ENCODE peak calls at places on chromosome 4, in six cellular contexts. One of them, this sample, is unnamed.

GRCh38 chr4:80073362-80074008 is 456 bp upstream of the ANTXR2 start:
- DNase-seq in CD8-positive, alpha-beta T cell: no peak
- DNase-seq in AG09309: no peak
- DNase-seq in hepatocyte: no peak
- DNase-seq in choroid plexus epithelial cell: no peak
- DNase-seq in AG04450: no peak
- DNase-seq in this sample: no peak

GRCh38 chr4:5635826-5636196 is 72.5 kb downstream of the EVC2 start:
- DNase-seq in CD8-positive, alpha-beta T cell: no peak
- DNase-seq in AG09309: peak; percentile 34
- DNase-seq in hepatocyte: no peak
- DNase-seq in choroid plexus epithelial cell: peak; percentile 77
- DNase-seq in AG04450: peak; percentile 38
- DNase-seq in this sample: no peak

GRCh38 chr4:153773236-153773690 is 13.4 kb upstream of the RNF175 start:
- DNase-seq in CD8-positive, alpha-beta T cell: no peak
- DNase-seq in AG09309: no peak
- DNase-seq in hepatocyte: no peak
- DNase-seq in choroid plexus epithelial cell: peak; percentile 31
- DNase-seq in AG04450: no peak
- DNase-seq in this sample: no peak

GRCh38 chr4:85446462-85446861 is 28.5 kb upstream of the ARHGAP24 start:
- DNase-seq in CD8-positive, alpha-beta T cell: no peak
- DNase-seq in AG09309: no peak
- DNase-seq in hepatocyte: no peak
- DNase-seq in choroid plexus epithelial cell: no peak
- DNase-seq in AG04450: no peak
- DNase-seq in this sample: no peak

GRCh38 chr4:86688026-86688425 is 93.9 kb downstream of the PTPN13 start:
- DNase-seq in CD8-positive, alpha-beta T cell: no peak
- DNase-seq in AG09309: no peak
- DNase-seq in hepatocyte: no peak
- DNase-seq in choroid plexus epithelial cell: no peak
- DNase-seq in AG04450: no peak
- DNase-seq in this sample: no peak

GRCh38 chr4:760616-761015 is 55.0 kb downstream of the PCGF3 start:
- DNase-seq in CD8-positive, alpha-beta T cell: no peak
- DNase-seq in AG09309: no peak
- DNase-seq in hepatocyte: no peak
- DNase-seq in choroid plexus epithelial cell: no peak
- DNase-seq in AG04450: no peak
- DNase-seq in this sample: no peak

GRCh38 chr4:43242611-43243010 is 350.1 kb downstream of the GRXCR1 start:
- DNase-seq in CD8-positive, alpha-beta T cell: no peak
- DNase-seq in AG09309: no peak
- DNase-seq in hepatocyte: no peak
- DNase-seq in choroid plexus epithelial cell: peak; percentile 56
- DNase-seq in AG04450: no peak
- DNase-seq in this sample: no peak

GRCh38 chr4:169902658-169903345 is 123.4 kb downstream of the MFAP3L start:
- DNase-seq in CD8-positive, alpha-beta T cell: no peak
- DNase-seq in AG09309: no peak
- DNase-seq in hepatocyte: no peak
- DNase-seq in choroid plexus epithelial cell: no peak
- DNase-seq in AG04450: no peak
- DNase-seq in this sample: no peak

GRCh38 chr4:174550541-174550940 is 28.3 kb upstream of the HPGD start:
- DNase-seq in CD8-positive, alpha-beta T cell: no peak
- DNase-seq in AG09309: no peak
- DNase-seq in hepatocyte: no peak
- DNase-seq in choroid plexus epithelial cell: no peak
- DNase-seq in AG04450: no peak
- DNase-seq in this sample: no peak

GRCh38 chr4:6092131-6092530 is 73.9 kb upstream of the C4orf50 start:
- DNase-seq in CD8-positive, alpha-beta T cell: no peak
- DNase-seq in AG09309: no peak
- DNase-seq in hepatocyte: no peak
- DNase-seq in choroid plexus epithelial cell: no peak
- DNase-seq in AG04450: no peak
- DNase-seq in this sample: no peak

GRCh38 chr4:19786616-19787015 is 465.1 kb upstream of the SLIT2 start:
- DNase-seq in CD8-positive, alpha-beta T cell: no peak
- DNase-seq in AG09309: no peak
- DNase-seq in hepatocyte: no peak
- DNase-seq in choroid plexus epithelial cell: no peak
- DNase-seq in AG04450: no peak
- DNase-seq in this sample: no peak

GRCh38 chr4:182924497-182924896 is 7.3 kb upstream of the DCTD start:
- DNase-seq in CD8-positive, alpha-beta T cell: no peak
- DNase-seq in AG09309: no peak
- DNase-seq in hepatocyte: no peak
- DNase-seq in choroid plexus epithelial cell: peak; percentile 48
- DNase-seq in AG04450: no peak
- DNase-seq in this sample: no peak

GRCh38 chr4:73832651-73833237 is 3.7 kb upstream of the CXCL6 start:
- DNase-seq in CD8-positive, alpha-beta T cell: no peak
- DNase-seq in AG09309: no peak
- DNase-seq in hepatocyte: no peak
- DNase-seq in choroid plexus epithelial cell: peak; percentile 46
- DNase-seq in AG04450: no peak
- DNase-seq in this sample: no peak

GRCh38 chr4:154208424-154208823 is 283.2 kb downstream of the DCHS2 start:
- DNase-seq in CD8-positive, alpha-beta T cell: no peak
- DNase-seq in AG09309: no peak
- DNase-seq in hepatocyte: peak; percentile 7
- DNase-seq in choroid plexus epithelial cell: no peak
- DNase-seq in AG04450: no peak
- DNase-seq in this sample: no peak

GRCh38 chr4:37830640-37831039 is 4.2 kb downstream of the PGM2 start:
- DNase-seq in CD8-positive, alpha-beta T cell: no peak
- DNase-seq in AG09309: no peak
- DNase-seq in hepatocyte: no peak
- DNase-seq in choroid plexus epithelial cell: no peak
- DNase-seq in AG04450: no peak
- DNase-seq in this sample: no peak

GRCh38 chr4:8917321-8917811 is 45.7 kb upstream of the HMX1 start:
- DNase-seq in CD8-positive, alpha-beta T cell: no peak
- DNase-seq in AG09309: no peak
- DNase-seq in hepatocyte: peak; percentile 2
- DNase-seq in choroid plexus epithelial cell: no peak
- DNase-seq in AG04450: no peak
- DNase-seq in this sample: no peak

GRCh38 chr4:168744021-168744420 is 247.2 kb downstream of the PALLD start:
- DNase-seq in CD8-positive, alpha-beta T cell: no peak
- DNase-seq in AG09309: no peak
- DNase-seq in hepatocyte: peak; percentile 19
- DNase-seq in choroid plexus epithelial cell: peak; percentile 81
- DNase-seq in AG04450: no peak
- DNase-seq in this sample: no peak

GRCh38 chr4:125198916-125199315 is 115.8 kb upstream of the FAT4 start:
- DNase-seq in CD8-positive, alpha-beta T cell: no peak
- DNase-seq in AG09309: no peak
- DNase-seq in hepatocyte: no peak
- DNase-seq in choroid plexus epithelial cell: no peak
- DNase-seq in AG04450: no peak
- DNase-seq in this sample: no peak

GRCh38 chr4:39118034-39118658 is 56.1 kb downstream of the KLHL5 start:
- DNase-seq in CD8-positive, alpha-beta T cell: no peak
- DNase-seq in AG09309: no peak
- DNase-seq in hepatocyte: no peak
- DNase-seq in choroid plexus epithelial cell: no peak
- DNase-seq in AG04450: no peak
- DNase-seq in this sample: no peak

GRCh38 chr4:174865418-174865985 is 36.5 kb upstream of the GLRA3 start:
- DNase-seq in CD8-positive, alpha-beta T cell: no peak
- DNase-seq in AG09309: no peak
- DNase-seq in hepatocyte: no peak
- DNase-seq in choroid plexus epithelial cell: no peak
- DNase-seq in AG04450: no peak
- DNase-seq in this sample: no peak

GRCh38 chr4:113639311-113639710 is 122.2 kb downstream of the CAMK2D start:
- DNase-seq in CD8-positive, alpha-beta T cell: no peak
- DNase-seq in AG09309: no peak
- DNase-seq in hepatocyte: no peak
- DNase-seq in choroid plexus epithelial cell: no peak
- DNase-seq in AG04450: no peak
- DNase-seq in this sample: no peak

GRCh38 chr4:7185487-7186030 is 6.8 kb upstream of the SORCS2 start:
- DNase-seq in CD8-positive, alpha-beta T cell: no peak
- DNase-seq in AG09309: no peak
- DNase-seq in hepatocyte: no peak
- DNase-seq in choroid plexus epithelial cell: no peak
- DNase-seq in AG04450: no peak
- DNase-seq in this sample: no peak

GRCh38 chr4:137644201-137644600 is 111.9 kb upstream of the PCDH18 start:
- DNase-seq in CD8-positive, alpha-beta T cell: no peak
- DNase-seq in AG09309: peak; percentile 14
- DNase-seq in hepatocyte: no peak
- DNase-seq in choroid plexus epithelial cell: peak; percentile 33
- DNase-seq in AG04450: no peak
- DNase-seq in this sample: no peak

GRCh38 chr4:24477919-24478318 is 106.4 kb downstream of the DHX15 start:
- DNase-seq in CD8-positive, alpha-beta T cell: no peak
- DNase-seq in AG09309: no peak
- DNase-seq in hepatocyte: peak; percentile 67
- DNase-seq in choroid plexus epithelial cell: peak; percentile 92
- DNase-seq in AG04450: peak; percentile 76
- DNase-seq in this sample: peak; percentile 63

GRCh38 chr4:182255421-182256190 is 12.4 kb downstream of the TENM3 start:
- DNase-seq in CD8-positive, alpha-beta T cell: no peak
- DNase-seq in AG09309: no peak
- DNase-seq in hepatocyte: no peak
- DNase-seq in choroid plexus epithelial cell: no peak
- DNase-seq in AG04450: no peak
- DNase-seq in this sample: no peak

GRCh38 chr4:29405151-29405550 is 1315.0 kb upstream of the PCDH7 start:
- DNase-seq in CD8-positive, alpha-beta T cell: no peak
- DNase-seq in AG09309: no peak
- DNase-seq in hepatocyte: no peak
- DNase-seq in choroid plexus epithelial cell: no peak
- DNase-seq in AG04450: no peak
- DNase-seq in this sample: no peak

GRCh38 chr4:40887690-40888089 is 137.9 kb downstream of the NSUN7 start:
- DNase-seq in CD8-positive, alpha-beta T cell: no peak
- DNase-seq in AG09309: peak; percentile 88
- DNase-seq in hepatocyte: no peak
- DNase-seq in choroid plexus epithelial cell: peak; percentile 97
- DNase-seq in AG04450: peak; percentile 61
- DNase-seq in this sample: no peak

GRCh38 chr4:86356831-86357230 is 3.0 kb downstream of the MAPK10 start:
- DNase-seq in CD8-positive, alpha-beta T cell: no peak
- DNase-seq in AG09309: no peak
- DNase-seq in hepatocyte: no peak
- DNase-seq in choroid plexus epithelial cell: no peak
- DNase-seq in AG04450: no peak
- DNase-seq in this sample: no peak

GRCh38 chr4:124044330-124044729 is 647.7 kb downstream of the SPRY1 start:
- DNase-seq in CD8-positive, alpha-beta T cell: no peak
- DNase-seq in AG09309: no peak
- DNase-seq in hepatocyte: no peak
- DNase-seq in choroid plexus epithelial cell: no peak
- DNase-seq in AG04450: no peak
- DNase-seq in this sample: no peak

DNA sequence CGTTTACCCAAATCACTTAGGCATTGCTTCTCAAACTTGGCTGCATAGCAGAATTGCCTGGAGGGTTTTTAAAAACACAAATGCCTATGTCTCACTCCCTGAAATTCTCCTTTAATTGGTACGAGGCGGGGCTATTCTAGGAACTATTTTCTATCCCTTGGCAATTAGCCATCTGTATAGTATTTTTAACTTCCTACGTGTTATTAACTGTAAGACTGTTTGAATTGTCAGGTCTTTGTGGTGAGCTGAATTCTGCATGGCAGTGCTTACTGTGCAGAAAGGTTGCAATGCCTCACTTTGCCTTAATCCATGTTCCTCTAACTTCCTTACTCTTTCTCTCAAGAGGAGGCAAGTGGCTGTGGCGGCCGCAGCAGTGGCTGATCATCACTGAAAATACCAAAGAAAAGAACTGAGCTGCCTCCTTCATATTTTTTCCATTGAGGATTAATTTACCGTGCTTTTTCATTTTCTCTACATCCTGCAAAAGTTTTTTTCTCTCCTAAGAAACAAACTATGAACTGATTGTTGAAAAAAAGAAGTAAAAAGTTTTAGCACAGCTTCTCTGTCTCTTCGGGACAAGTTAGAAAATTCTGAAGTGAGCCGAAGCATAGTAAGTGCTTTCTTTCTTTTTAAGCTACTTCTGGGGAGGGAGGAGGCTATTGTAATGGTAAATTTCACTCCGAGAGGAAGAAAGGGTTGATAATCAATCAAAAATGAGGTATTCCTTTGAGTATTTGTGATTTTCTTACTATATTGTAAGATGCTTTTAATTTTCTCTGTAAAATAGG is at the start of gene SHROOM3:
- DNase-seq in CD8-positive, alpha-beta T cell: no peak
- DNase-seq in AG09309: no peak
- DNase-seq in hepatocyte: no peak
- DNase-seq in choroid plexus epithelial cell: peak; percentile 22
- DNase-seq in AG04450: no peak
- DNase-seq in this sample: no peak
- H3K4me3 ChIP-seq in CD8-positive, alpha-beta T cell: no peak within 1 kb of the TSS
- H3K4me3 ChIP-seq in AG09309: peak within 1 kb of the TSS; percentile 9
- H3K4me3 ChIP-seq in hepatocyte: peak within 1 kb of the TSS; percentile 38
- H3K4me3 ChIP-seq in choroid plexus epithelial cell: no peak within 1 kb of the TSS
- H3K4me3 ChIP-seq in AG04450: no peak within 1 kb of the TSS
- H3K4me3 ChIP-seq in this sample: no peak within 1 kb of the TSS

GRCh38 chr4:148704291-148704690 is 262.1 kb upstream of the NR3C2 start:
- DNase-seq in CD8-positive, alpha-beta T cell: no peak
- DNase-seq in AG09309: no peak
- DNase-seq in hepatocyte: no peak
- DNase-seq in choroid plexus epithelial cell: no peak
- DNase-seq in AG04450: no peak
- DNase-seq in this sample: no peak
- TF ChIP-seq CTCF in CD8-positive, alpha-beta T cell: no peak
- TF ChIP-seq CTCF in AG09309: no peak
- TF ChIP-seq CTCF in hepatocyte: no peak
- TF ChIP-seq CTCF in choroid plexus epithelial cell: no peak
- TF ChIP-seq CTCF in AG04450: no peak
- TF ChIP-seq CTCF in this sample: no peak

GRCh38 chr4:159016527-159017137 is 86.2 kb upstream of the RAPGEF2 start:
- DNase-seq in CD8-positive, alpha-beta T cell: no peak
- DNase-seq in AG09309: no peak
- DNase-seq in hepatocyte: peak; percentile 28
- DNase-seq in choroid plexus epithelial cell: peak; percentile 86
- DNase-seq in AG04450: no peak
- DNase-seq in this sample: no peak
- H3K4me3 ChIP-seq in CD8-positive, alpha-beta T cell: no peak overlapping the region
- H3K4me3 ChIP-seq in AG09309: no peak overlapping the region
- H3K4me3 ChIP-seq in hepatocyte: no peak overlapping the region
- H3K4me3 ChIP-seq in choroid plexus epithelial cell: peak overlapping the region; percentile 15
- H3K4me3 ChIP-seq in AG04450: no peak overlapping the region
- H3K4me3 ChIP-seq in this sample: no peak overlapping the region

DNA sequence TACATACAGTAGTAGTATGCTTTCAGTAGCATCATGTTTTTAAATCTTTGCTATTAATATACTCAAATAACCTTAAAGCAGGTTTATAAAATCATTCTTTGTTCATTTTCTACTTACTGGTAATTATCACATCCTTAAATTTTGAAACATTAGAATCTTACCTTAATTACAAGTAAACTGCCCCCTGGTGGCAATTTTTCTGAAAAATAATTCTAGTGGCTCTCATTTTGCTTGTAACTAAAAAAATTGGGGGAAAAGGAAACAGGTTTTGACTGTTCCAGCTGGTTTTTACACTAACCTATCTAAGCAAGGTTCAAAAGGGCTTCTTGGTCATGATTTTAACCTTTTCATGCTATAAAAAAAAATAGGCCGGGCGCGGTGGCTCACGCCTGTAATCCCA is 18.5 kb upstream of the DCAF4L1 start:
- DNase-seq in CD8-positive, alpha-beta T cell: no peak
- DNase-seq in AG09309: no peak
- DNase-seq in hepatocyte: peak; percentile 24
- DNase-seq in choroid plexus epithelial cell: peak; percentile 50
- DNase-seq in AG04450: no peak
- DNase-seq in this sample: no peak
- TF ChIP-seq CTCF in CD8-positive, alpha-beta T cell: peak; percentile 39
- TF ChIP-seq CTCF in AG09309: peak; percentile 16
- TF ChIP-seq CTCF in hepatocyte: peak; percentile 42
- TF ChIP-seq CTCF in choroid plexus epithelial cell: peak; percentile 51
- TF ChIP-seq CTCF in AG04450: peak; percentile 46
- TF ChIP-seq CTCF in this sample: no peak